ENCODE peak calls at places on chromosomes 13 and 19, in six cellular contexts. U, H, W, L, E and F are unnamed samples.

GRCh38 chr13:81872581-81872980 is 1531.7 kb upstream of the SPRY2 start:
- DNase-seq in U (no peak), H (no peak), W (peak; percentile 33), L (no peak), E (no peak), F (no peak)

GRCh38 chr19:16739546-16739945 is 19.9 kb downstream of the NWD1 start:
- DNase-seq in U (no peak), H (no peak), W (no peak), L (no peak), E (no peak), F (no peak)

GRCh38 chr13:73985789-73986188 is 148.4 kb downstream of the KLF12 start:
- DNase-seq in U (no peak), H (no peak), W (no peak), L (no peak), E (no peak), F (no peak)

GRCh38 chr19:51107406-51108065 is 673 bp downstream of the CTU1 start:
- DNase-seq in U (no peak), H (no peak), W (no peak), L (no peak), E (no peak), F (no peak)

GRCh38 chr19:5805465-5806132 is 732 bp downstream of the NRTN start:
- DNase-seq in U (peak; percentile 43), H (peak; percentile 81), W (peak; percentile 44), L (no peak), E (peak; percentile 27), F (no peak)

GRCh38 chr19:16355293-16356043 is 30.8 kb downstream of the KLF2 start:
- DNase-seq in U (no peak), H (no peak), W (no peak), L (no peak), E (peak; percentile 60), F (no peak)

GRCh38 chr19:4399871-4400768 is at the start of gene SH3GL1:
- DNase-seq in U (peak; percentile 92), H (peak; percentile 94), W (peak; percentile 85), L (no peak), E (peak; percentile 81), F (peak; percentile 87)

GRCh38 chr13:99987180-99988047 is 5.8 kb downstream of the ZIC2 start:
- DNase-seq in U (no peak), H (no peak), W (no peak), L (no peak), E (no peak), F (no peak)

GRCh38 chr19:17076539-17076919 is 952 bp downstream of the MYO9B start:
- DNase-seq in U (no peak), H (peak; percentile 33), W (peak; percentile 20), L (no peak), E (no peak), F (no peak)

GRCh38 chr19:1862068-1862423 is 1.3 kb downstream of the KLF16 start:
- DNase-seq in U (no peak), H (no peak), W (no peak), L (no peak), E (no peak), F (no peak)

GRCh38 chr19:14577885-14578427 is 4.9 kb upstream of the CLEC17A start:
- DNase-seq in U (no peak), H (no peak), W (no peak), L (no peak), E (no peak), F (no peak)

GRCh38 chr19:4660181-4660791 is 9.9 kb downstream of the MYDGF start:
- DNase-seq in U (no peak), H (no peak), W (peak; percentile 36), L (no peak), E (no peak), F (no peak)

GRCh38 chr19:51002542-51003311 is 1.3 kb upstream of the KLK8 start:
- DNase-seq in U (no peak), H (peak; percentile 22), W (no peak), L (no peak), E (no peak), F (no peak)